ENCODE peak calls at places on chromosomes 13 and 19, in four cellular contexts. X is amniotic stem cell; V is activated naive CD4-positive, alpha-beta T cell treated with anti-CD3 and anti-CD28 coated beads, Interleukin-2, amount 10 ng/mL, durations not matched to agents 7 days and 5 days; G is activated CD8-positive, alpha-beta T cell treated with anti-CD3 and anti-CD28 coated beads for 36 hours. D is an unnamed sample.

GRCh38 chr19:9848060-9848459 is 12.9 kb downstream of the PIN1 start:
- DNase-seq in V (peak), G (peak), X (no peak), D (peak)

GRCh38 chr19:35549174-35549788 is 3.9 kb downstream of the TMEM147 start:
- DNase-seq in X (peak), G (peak), V (peak), D (peak)

GRCh38 chr13:86051134-86052103 is 252.2 kb upstream of the SLITRK6 start:
- DNase-seq in G (no peak), V (no peak), X (no peak), D (no peak)

GRCh38 chr19:28492201-28492600 is 720.8 kb downstream of the UQCRFS1 start:
- DNase-seq in G (no peak), V (no peak), X (no peak), D (no peak)

GRCh38 chr19:34018546-34018945 is 153.8 kb upstream of the LSM14A start:
- DNase-seq in V (no peak), X (no peak), G (no peak), D (no peak)

GRCh38 chr13:37736040-37736439 is 133.5 kb downstream of the TRPC4 start:
- DNase-seq in V (no peak), X (no peak), G (no peak), D (no peak)

GRCh38 chr19:28737021-28737525 is 475.9 kb downstream of the UQCRFS1 start:
- DNase-seq in X (peak), G (no peak), V (no peak), D (no peak)

GRCh38 chr13:107138987-107139386 is 571.0 kb upstream of the ARGLU1 start:
- DNase-seq in G (no peak), X (no peak), V (no peak), D (no peak)

GRCh38 chr19:13823256-13823655 is 28.0 kb downstream of the ZSWIM4 start:
- DNase-seq in X (no peak), V (no peak), G (no peak), D (no peak)

GRCh38 chr13:27954406-27954851 is 14.7 kb downstream of the CDX2 start:
- DNase-seq in X (no peak), V (no peak), G (no peak), D (no peak)

GRCh38 chr19:13006431-13007281 is 11.4 kb downstream of the NFIX start:
- DNase-seq in X (no peak), V (no peak), G (no peak), D (no peak)

GRCh38 chr19:3670796-3671679 is 29.2 kb downstream of the PIP5K1C start:
- DNase-seq in X (no peak), V (no peak), G (peak), D (peak)

GRCh38 chr13:113448545-113448884 is 4.8 kb downstream of the ADPRHL1 start:
- DNase-seq in X (no peak), V (no peak), G (no peak), D (no peak)

GRCh38 chr19:6221220-6221877 is 58.4 kb downstream of the MLLT1 start:
- DNase-seq in V (no peak), X (no peak), G (no peak), D (no peak)

GRCh38 chr13:99158846-99159245 is 41.8 kb upstream of the UBAC2 start:
- DNase-seq in G (no peak), V (no peak), X (no peak), D (no peak)

GRCh38 chr19:39390460-39390758 is 497 bp downstream of the PAF1 start:
- DNase-seq in G (peak), X (no peak), V (peak), D (peak)

GRCh38 chr19:41706741-41707501 is 1.5 kb upstream of the CEACAM5 start:
- DNase-seq in G (peak), V (peak), X (no peak), D (peak)

GRCh38 chr13:92842145-92842544 is 384.5 kb upstream of the GPC6 start:
- DNase-seq in V (no peak), X (no peak), G (no peak), D (no peak)

GRCh38 chr13:101979825-101980224 is 422.0 kb downstream of the FGF14 start:
- DNase-seq in G (no peak), X (no peak), V (no peak), D (no peak)

GRCh38 chr19:27844261-27844660 is 1368.7 kb downstream of the UQCRFS1 start:
- DNase-seq in V (no peak), G (no peak), X (no peak), D (no peak)

GRCh38 chr13:71860547-71861131 is 6.4 kb downstream of the DACH1 start:
- DNase-seq in V (no peak), X (no peak), G (no peak), D (no peak)

GRCh38 chr19:50252111-50252886 is 48.9 kb downstream of the MYH14 start:
- DNase-seq in V (peak), G (peak), X (no peak), D (peak)

GRCh38 chr13:54373211-54373610 is 1344.6 kb downstream of the OLFM4 start:
- DNase-seq in G (no peak), V (no peak), X (no peak), D (no peak)

GRCh38 chr13:41213316-41213715 is 18.9 kb upstream of the KBTBD7 start:
- DNase-seq in G (no peak), V (no peak), X (no peak), D (no peak)

GRCh38 chr13:37769078-37769477 is 100.5 kb downstream of the TRPC4 start:
- DNase-seq in G (no peak), V (no peak), X (no peak), D (no peak)

GRCh38 chr19:40609561-40610395 is 8.6 kb downstream of the LTBP4 start:
- DNase-seq in G (peak), V (peak), X (no peak), D (peak)

GRCh38 chr13:32791545-32792172 is 205.4 kb downstream of the PDS5B start:
- DNase-seq in V (peak), G (peak), X (no peak), D (peak)

GRCh38 chr19:45340232-45340898 is at the start of gene KLC3:
- DNase-seq in G (peak), X (no peak), V (peak), D (peak)

GRCh38 chr19:15680923-15681322 is 8.0 kb downstream of the CYP4F12 start:
- DNase-seq in G (no peak), V (no peak), X (no peak), D (no peak)

GRCh38 chr13:75685239-75685697 is 49.1 kb downstream of the LMO7 start:
- DNase-seq in V (no peak), G (peak), X (peak), D (no peak)

GRCh38 chr19:35751839-35752745 is 3.7 kb downstream of the LIN37 start:
- DNase-seq in V (no peak), G (no peak), X (no peak), D (no peak)

GRCh38 chr19:18438331-18439024 is 545 bp upstream of the ISYNA1 start:
- DNase-seq in X (no peak), G (no peak), V (no peak), D (no peak)

GRCh38 chr13:90039516-90039915 is 1308.0 kb upstream of the MIR17HG start:
- DNase-seq in V (no peak), X (no peak), G (no peak), D (no peak)

GRCh38 chr19:40190891-40191835 is at the start of gene MAP3K10:
- DNase-seq in X (no peak), V (peak), G (peak), D (peak)